ENCODE peak calls at places on chromosomes 4 and X, in nine cellular contexts. K, V, W, A, Y, J, R, N and I are unnamed samples.

GRCh38 chr4:25178838-25179261 is 18.6 kb upstream of the SEPSECS start:
- DNase-seq in A (no peak), J (no peak), R (no peak), V (no peak), W (no peak), Y (no peak), K (no peak), N (no peak), I (no peak)

GRCh38 chr4:159191989-159192388 is 89.1 kb downstream of the RAPGEF2 start:
- DNase-seq in J (no peak), N (no peak), V (no peak), W (no peak), Y (no peak), K (no peak), R (peak), A (no peak), I (no peak)

GRCh38 chr4:39514888-39515401 is 12.3 kb downstream of the UGDH start:
- DNase-seq in A (no peak), R (no peak), V (no peak), J (no peak), Y (no peak), K (no peak), W (no peak), N (no peak), I (no peak)

GRCh38 chr4:1874207-1874606 is 3.0 kb downstream of the NSD2 start:
- DNase-seq in K (no peak), N (no peak), Y (no peak), V (no peak), R (no peak), W (no peak), J (no peak), A (no peak), I (no peak)

GRCh38 chr4:8103991-8104390 is 54.6 kb downstream of the ABLIM2 start:
- DNase-seq in W (no peak), N (no peak), R (no peak), V (no peak), J (no peak), K (no peak), A (no peak), Y (no peak), I (no peak)

GRCh38 chrX:76918033-76918432 is 490.5 kb downstream of the MAGEE1 start:
- DNase-seq in V (no peak), W (no peak), K (no peak), R (no peak), J (no peak), A (no peak), Y (no peak), N (no peak), I (no peak)

GRCh38 chr4:90207887-90208454 is 80.8 kb downstream of the CCSER1 start:
- DNase-seq in V (no peak), K (no peak), A (no peak), Y (no peak), W (no peak), N (no peak), J (no peak), R (no peak), I (no peak)

GRCh38 chr4:123986268-123986798 is 589.7 kb downstream of the SPRY1 start:
- DNase-seq in K (no peak), R (peak), Y (no peak), V (no peak), N (no peak), A (no peak), W (no peak), J (no peak), I (no peak)

GRCh38 chrX:130106071-130106470 is 4.2 kb downstream of the ELF4 start:
- DNase-seq in J (no peak), N (no peak), V (no peak), R (peak), Y (no peak), W (no peak), A (no peak), K (no peak), I (no peak)

GRCh38 chr4:54554339-54554990 is 103.3 kb upstream of the KIT start:
- DNase-seq in N (no peak), V (no peak), K (no peak), W (no peak), Y (no peak), A (no peak), R (no peak), J (no peak), I (no peak)

GRCh38 chrX:115584715-115585114 is 23.7 kb downstream of the PLS3 start:
- DNase-seq in N (no peak), K (no peak), R (peak), W (no peak), A (no peak), Y (no peak), V (no peak), J (no peak), I (no peak)

GRCh38 chr4:78937837-78938236 is 1.4 kb downstream of the PAQR3 start:
- DNase-seq in N (no peak), W (no peak), K (no peak), Y (no peak), A (no peak), V (no peak), J (no peak), R (no peak), I (no peak)

GRCh38 chr4:188437535-188437934 is 298.3 kb downstream of the TRIML1 start:
- DNase-seq in W (no peak), A (no peak), R (no peak), Y (no peak), N (no peak), J (no peak), V (no peak), K (no peak), I (no peak)

GRCh38 chrX:50648151-50648550 is 165.8 kb downstream of the SHROOM4 start:
- DNase-seq in W (no peak), J (no peak), N (no peak), V (no peak), R (no peak), K (no peak), Y (no peak), A (no peak), I (no peak)